ENCODE peak calls at places on chromosomes 7 and 10, in seven cellular contexts. W is pancreas, A is right lobe of liver, Q is BJ, X is PC-9, H is left ventricle myocardium inferior, F is mesendoderm. N is an unnamed sample. For H3K36me3, the result is how much of the 10 kb centered on the place peaks cover.

GRCh38 chr7:139075031-139075652 is 34.4 kb downstream of the ZC3HAV1 start:
- DNase-seq in H (peak), A (no peak), X (peak), Q (peak), F (peak), W (no peak), N (peak)

GRCh38 chr7:30708412-30708811 is 26.2 kb upstream of the CRHR2 start:
- DNase-seq in W (no peak), F (no peak), A (no peak), Q (no peak), X (no peak), H (peak), N (peak)

GRCh38 chr7:127620406-127621233 is 2.7 kb upstream of the PAX4 start:
- DNase-seq in X (no peak), A (no peak), Q (no peak), F (peak), W (no peak), H (no peak), N (no peak)

GRCh38 chr7:107118109-107118900 is 50.5 kb upstream of the HBP1 start:
- DNase-seq in Q (no peak), X (no peak), A (no peak), H (no peak), W (no peak), F (no peak), N (no peak)

GRCh38 chr10:82150123-82150900 is 275.3 kb downstream of the NRG3 start:
- DNase-seq in Q (no peak), F (peak), X (no peak), A (peak), H (no peak), W (peak), N (peak)

GRCh38 chr7:100602889-100603696 is 930 bp downstream of the PCOLCE start:
- DNase-seq in A (no peak), Q (peak), H (peak), F (peak), X (no peak), W (no peak), N (peak)

GRCh38 chr7:43879477-43879876 is 10.2 kb upstream of the MRPS24 start:
- DNase-seq in A (no peak), Q (peak), X (no peak), F (no peak), H (no peak), W (no peak), N (no peak)

GRCh38 chr7:76047305-76047810 is 442 bp downstream of the STYXL1 start:
- DNase-seq in A (no peak), F (no peak), W (no peak), H (no peak), X (no peak), Q (no peak), N (no peak)

GRCh38 chr10:8396675-8397074 is 342.2 kb downstream of the GATA3 start:
- DNase-seq in A (no peak), H (no peak), W (no peak), X (peak), F (no peak), Q (no peak), N (no peak)

DNA sequence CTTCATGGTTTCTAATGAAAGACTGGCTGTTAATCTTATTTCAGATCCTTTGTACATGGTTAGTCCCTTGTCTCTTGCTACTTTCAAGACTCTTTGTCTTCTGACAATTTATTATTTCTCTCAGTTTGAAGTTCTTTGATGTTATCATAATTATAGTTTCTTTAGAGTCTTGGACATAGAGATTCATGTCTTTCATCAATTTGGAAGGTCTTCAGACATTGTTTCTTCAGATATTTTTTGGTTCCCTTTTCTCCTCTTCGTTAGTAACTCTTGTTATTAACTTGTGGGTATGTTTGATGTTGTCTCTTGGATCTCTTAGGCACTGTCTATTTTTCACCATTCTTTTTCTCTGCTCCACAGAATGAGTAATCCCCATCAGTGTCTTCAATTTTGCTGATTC is 8.8 kb downstream of the ZNF37A start:
- DNase-seq in F (no peak), H (no peak), A (no peak), X (no peak), W (no peak), Q (no peak), N (no peak)
- H3K36me3 ChIP-seq in F (under half), H (half or more), A (under half), X (under half), W (under half), Q (under half), N (half or more)

DNA sequence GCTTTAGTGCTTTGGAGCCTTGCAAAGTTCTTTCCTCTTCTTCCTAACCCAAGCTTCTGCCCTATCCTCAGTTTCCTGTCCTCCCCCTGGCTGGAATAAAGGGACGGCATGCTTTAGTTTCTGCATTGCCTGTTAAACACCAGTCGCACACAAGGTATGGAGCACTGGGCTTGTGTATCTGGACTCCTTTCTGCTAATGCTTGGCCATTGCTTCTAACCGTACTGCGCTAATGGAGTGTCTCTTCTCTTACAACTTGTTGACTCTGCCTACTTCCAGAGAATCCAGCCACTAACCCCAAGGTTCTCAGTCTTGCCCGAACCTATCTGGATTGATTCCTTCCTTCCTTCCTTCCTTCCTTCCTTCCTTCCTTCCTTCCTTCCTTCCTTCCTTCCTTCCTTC is 120.6 kb downstream of the REEP3 start:
- DNase-seq in A (no peak), F (no peak), W (no peak), X (no peak), H (no peak), Q (no peak), N (no peak)
- H3K4me3 ChIP-seq in A (no peak), F (no peak), W (no peak), X (no peak), H (no peak), Q (no peak), N (no peak)

DNA sequence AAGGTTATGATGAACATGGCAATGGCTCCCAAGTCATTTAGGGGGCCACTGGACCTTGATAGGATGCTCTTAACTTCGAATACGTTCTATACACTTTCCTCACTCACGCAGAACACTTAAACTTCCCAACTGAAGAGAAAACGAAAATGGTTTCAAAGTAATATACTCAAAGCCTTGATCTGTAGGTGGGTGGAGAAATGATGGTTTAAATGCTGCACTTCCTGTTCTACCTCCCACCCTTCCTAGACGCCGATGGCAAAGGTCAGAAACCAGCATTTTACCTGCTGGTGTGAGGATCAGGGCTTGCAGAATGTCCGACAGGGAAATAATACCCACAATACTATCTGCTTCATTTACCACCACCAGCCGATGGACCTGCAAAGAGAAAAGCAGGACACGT is 40.5 kb upstream of the RHEB start:
- DNase-seq in H (no peak), W (no peak), A (no peak), X (no peak), F (no peak), Q (no peak), N (no peak)
- H3K36me3 ChIP-seq in H (half or more), W (under half), A (under half), X (under half), F (under half), Q (under half), N (under half)

DNA sequence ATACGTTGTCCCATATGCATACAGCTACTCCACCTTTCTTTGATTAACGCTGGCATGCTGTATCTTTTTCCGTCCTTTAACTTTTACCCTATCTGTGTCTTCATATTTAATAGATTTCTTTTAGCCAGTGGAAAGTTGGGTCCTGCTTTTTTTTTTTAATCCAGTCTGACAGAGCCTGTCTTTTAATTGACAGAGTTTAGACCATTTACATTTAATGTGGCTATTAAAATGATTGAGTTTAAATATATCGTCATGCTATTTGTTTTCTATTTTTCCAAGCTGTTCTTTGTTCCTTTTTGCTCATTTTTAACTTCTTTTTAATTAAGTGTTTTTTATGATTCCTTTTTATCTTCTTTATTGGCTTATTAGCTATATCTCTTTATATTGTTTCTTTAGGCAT is 217.6 kb upstream of the NEBL start:
- DNase-seq in H (no peak), Q (no peak), W (no peak), F (no peak), A (no peak), X (no peak), N (no peak)
- H3K4me3 ChIP-seq in H (no peak), Q (no peak), W (no peak), F (no peak), A (no peak), X (no peak), N (no peak)

GRCh38 chr10:121514141-121514865 is 83.9 kb downstream of the FGFR2 start:
- DNase-seq in X (no peak), Q (no peak), A (no peak), F (no peak), H (no peak), W (no peak), N (no peak)
- H3K36me3 ChIP-seq in X (under half), Q (under half), A (under half), F (under half), H (under half), W (under half), N (under half)

DNA sequence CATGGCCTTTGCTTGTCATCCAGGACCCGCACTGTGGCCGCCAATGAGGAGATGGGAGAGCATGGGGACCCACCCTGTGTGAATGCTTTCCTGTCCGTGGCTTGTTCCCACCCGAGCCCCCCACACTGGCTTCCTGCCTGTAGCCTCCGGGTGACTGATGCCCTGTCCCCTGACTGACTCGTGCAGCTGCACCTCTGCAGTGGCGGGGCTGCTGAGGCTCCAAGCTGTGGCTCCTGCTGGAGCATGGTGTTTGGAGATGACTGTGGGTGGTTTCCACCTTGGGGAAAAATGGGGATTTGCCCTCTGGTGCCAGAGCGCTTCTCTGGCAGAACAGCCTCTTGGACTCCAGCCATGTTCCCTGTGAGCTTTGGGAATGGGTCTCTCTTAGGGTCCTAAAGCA is 2.1 kb downstream of the CAMK1D start:
- DNase-seq in X (no peak), F (no peak), H (no peak), A (no peak), Q (no peak), W (no peak), N (no peak)
- H3K4me3 ChIP-seq in X (peak), F (no peak), H (no peak), A (no peak), Q (no peak), W (no peak), N (no peak)

GRCh38 chr7:5212633-5213285 is 22.7 kb downstream of the WIPI2 start:
- DNase-seq in F (no peak), W (peak), Q (no peak), H (no peak), X (no peak), A (peak), N (no peak)
- H3K36me3 ChIP-seq in F (under half), W (under half), Q (under half), H (half or more), X (under half), A (under half), N (half or more)

DNA sequence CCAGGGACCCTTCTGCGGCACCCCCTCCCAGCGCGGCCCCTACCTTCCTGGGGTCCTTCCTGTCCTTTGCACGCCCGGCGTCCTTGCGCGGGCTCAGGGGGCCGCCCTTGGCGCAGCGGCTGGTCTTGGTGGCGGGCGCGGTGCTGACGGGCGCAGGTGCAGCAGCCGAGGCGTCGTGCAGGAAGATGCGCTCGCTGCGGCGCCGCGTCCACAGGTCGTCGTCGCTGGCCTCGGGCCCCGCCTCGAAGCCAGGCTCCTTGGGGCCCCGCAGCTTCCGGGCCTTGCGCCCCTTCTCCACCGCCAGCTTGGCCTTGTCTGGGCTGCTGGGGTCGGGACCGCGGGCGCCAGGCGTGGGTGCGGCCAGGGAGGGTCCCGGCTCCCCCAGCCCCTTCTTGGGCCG is 49.8 kb downstream of the SLC29A4 start:
- DNase-seq in X (no peak), W (no peak), Q (no peak), A (no peak), H (no peak), F (no peak), N (no peak)
- H3K4me3 ChIP-seq in X (no peak), W (no peak), Q (no peak), A (no peak), H (no peak), F (no peak), N (no peak)

DNA sequence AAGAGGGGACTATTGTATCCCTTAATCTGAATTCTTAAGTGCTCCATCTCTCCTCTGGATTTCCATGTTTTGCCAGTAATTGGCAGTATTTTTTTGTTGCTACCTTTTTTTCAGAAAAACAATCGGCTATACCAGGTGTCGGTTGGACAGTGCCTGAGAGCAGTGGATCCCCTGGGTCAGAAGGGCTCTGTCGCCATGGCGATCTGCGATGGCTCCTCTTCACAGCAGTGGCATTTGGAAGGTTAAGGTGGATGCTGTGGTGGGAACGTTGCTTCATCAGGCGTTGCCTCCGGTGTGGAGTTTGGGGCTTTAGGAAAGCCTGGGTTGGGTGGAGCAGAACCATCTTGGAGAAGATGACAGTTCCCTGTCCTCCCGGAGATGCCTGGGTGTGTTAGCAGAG is 96.0 kb downstream of the GALNT11 start:
- DNase-seq in A (no peak), X (no peak), F (no peak), H (no peak), W (no peak), Q (no peak), N (no peak)
- H3K36me3 ChIP-seq in A (under half), X (under half), F (under half), H (half or more), W (under half), Q (under half), N (half or more)